ENCODE peak calls at places on chromosomes 16 and 17, in five cellular contexts. L, T, A, J and B are unnamed samples.

GRCh38 chr17:30290696-30291570 is 811 bp downstream of the BLMH start:
- DNase-seq in L (peak; percentile 58), T (peak; percentile 81), A (peak; percentile 60), J (peak; percentile 85), B (peak; percentile 75)

GRCh38 chr17:9872852-9873251 is 32.2 kb downstream of the RCVRN start:
- DNase-seq in L (no peak), T (no peak), A (no peak), J (peak; percentile 41), B (no peak)

GRCh38 chr17:19339341-19339815 is 23.1 kb downstream of the B9D1 start:
- DNase-seq in L (no peak), T (no peak), A (no peak), J (peak; percentile 57), B (peak; percentile 54)

GRCh38 chr17:47945080-47945479 is 3.7 kb downstream of the PNPO start:
- DNase-seq in L (no peak), T (no peak), A (no peak), J (no peak), B (no peak)

GRCh38 chr16:57185446-57185944 is 344 bp downstream of the PSME3IP1 start:
- DNase-seq in L (peak; percentile 45), T (peak; percentile 92), A (peak; percentile 52), J (no peak), B (no peak)

GRCh38 chr17:1179635-1180433 is at the start of gene ABR:
- DNase-seq in L (peak; percentile 79), T (peak; percentile 90), A (no peak), J (peak; percentile 91), B (peak; percentile 96)

GRCh38 chr16:81238296-81239011 is at the start of gene BCO1:
- DNase-seq in L (no peak), T (peak; percentile 11), A (peak; percentile 63), J (peak; percentile 76), B (peak; percentile 67)

GRCh38 chr17:19660219-19660870 is 11.8 kb downstream of the ALDH3A2 start:
- DNase-seq in L (no peak), T (no peak), A (no peak), J (no peak), B (peak; percentile 42)

GRCh38 chr16:30924086-30924714 is 828 bp downstream of the FBXL19 start:
- DNase-seq in L (peak; percentile 42), T (peak; percentile 91), A (no peak), J (peak; percentile 77), B (peak; percentile 86)

GRCh38 chr17:71757956-71758355 is 362.9 kb upstream of the SOX9 start:
- DNase-seq in L (no peak), T (no peak), A (no peak), J (no peak), B (no peak)
- H3K9me3 ChIP-seq in L (no peaks in the 10 kb centered on the region), T (no peaks in the 10 kb centered on the region), A (no peaks in the 10 kb centered on the region), J (no peaks in the 10 kb centered on the region), B (no peaks in the 10 kb centered on the region)

GRCh38 chr17:82219753-82220709 is 7.4 kb upstream of the CCDC57 start:
- DNase-seq in L (no peak), T (no peak), A (no peak), J (peak; percentile 40), B (peak; percentile 18)
- H3K4me1 ChIP-seq in L (no peaks in the 10 kb centered on the region), T (peaks cover 33% of the 10 kb centered on the region), A (peaks cover 41% of the 10 kb centered on the region), J (no peaks in the 10 kb centered on the region), B (peaks cover 28% of the 10 kb centered on the region)

GRCh38 chr17:81026266-81027036 is 8.5 kb upstream of the BAIAP2 start:
- DNase-seq in L (no peak), T (peak; percentile 68), A (no peak), J (no peak), B (peak; percentile 63)
- H3K4me3 ChIP-seq in L (no peak overlapping the region), T (no peak overlapping the region), A (no peak overlapping the region), J (no peak overlapping the region), B (no peak overlapping the region)

GRCh38 chr16:82924075-82924854 is 297.5 kb downstream of the CDH13 start:
- DNase-seq in L (peak; percentile 40), T (no peak), A (no peak), J (no peak), B (no peak)
- H3K9me3 ChIP-seq in L (no peaks in the 10 kb centered on the region), T (no peaks in the 10 kb centered on the region), A (no peaks in the 10 kb centered on the region), J (no peaks in the 10 kb centered on the region), B (no peaks in the 10 kb centered on the region)

DNA sequence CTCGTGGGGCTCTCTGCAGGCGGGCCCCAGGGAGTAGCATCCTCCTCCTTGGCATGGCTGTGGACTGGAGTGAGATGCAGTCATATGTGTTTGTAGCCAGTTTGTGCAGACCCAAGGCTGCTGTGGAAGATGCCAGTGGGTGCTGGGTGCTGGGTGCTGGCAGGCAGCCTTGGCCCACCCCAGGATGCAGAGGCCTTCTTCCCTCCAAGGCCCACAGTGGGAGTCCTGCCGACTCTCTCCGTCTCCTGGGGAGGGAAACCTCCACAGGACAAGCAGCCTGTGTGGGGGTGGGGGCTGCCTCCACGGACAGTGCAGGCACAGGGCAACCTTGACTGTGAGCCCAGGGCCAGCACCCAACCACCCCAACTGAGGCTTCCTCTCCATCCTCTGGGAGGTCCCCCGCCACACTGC is 13.8 kb upstream of the TMEM92 start:
- DNase-seq in L (no peak), T (peak; percentile 56), A (no peak), J (no peak), B (peak; percentile 84)
- H3K4me1 ChIP-seq in L (peaks cover 37% of the 10 kb centered on the region), T (no peaks in the 10 kb centered on the region), A (peaks cover 5% of the 10 kb centered on the region), J (peaks cover 9% of the 10 kb centered on the region), B (peaks cover 42% of the 10 kb centered on the region)

GRCh38 chr16:84821179-84821578 is 1.4 kb downstream of the CRISPLD2 start:
- DNase-seq in L (no peak), T (no peak), A (no peak), J (no peak), B (peak; percentile 53)

GRCh38 chr16:84819644-84820304 is at the start of gene CRISPLD2:
- DNase-seq in L (peak; percentile 97), T (peak; percentile 97), A (peak; percentile 83), J (peak; percentile 98), B (peak; percentile 99)

GRCh38 chr16:84821728-84822676 is 2.2 kb downstream of the CRISPLD2 start:
- DNase-seq in L (no peak), T (no peak), A (no peak), J (no peak), B (peak; percentile 61)

GRCh38 chr16:84820305-84820684 is 510 bp downstream of the CRISPLD2 start:
- DNase-seq in L (no peak), T (no peak), A (no peak), J (no peak), B (peak; percentile 86)

GRCh38 chr16:84820771-84821170 is 986 bp downstream of the CRISPLD2 start:
- DNase-seq in L (no peak), T (no peak), A (no peak), J (no peak), B (no peak)
- H3K4me3 ChIP-seq in L (no peak overlapping the region), T (peak overlapping the region; percentile 59), A (no peak overlapping the region), J (no peak overlapping the region), B (peak overlapping the region; percentile 77)

DNA sequence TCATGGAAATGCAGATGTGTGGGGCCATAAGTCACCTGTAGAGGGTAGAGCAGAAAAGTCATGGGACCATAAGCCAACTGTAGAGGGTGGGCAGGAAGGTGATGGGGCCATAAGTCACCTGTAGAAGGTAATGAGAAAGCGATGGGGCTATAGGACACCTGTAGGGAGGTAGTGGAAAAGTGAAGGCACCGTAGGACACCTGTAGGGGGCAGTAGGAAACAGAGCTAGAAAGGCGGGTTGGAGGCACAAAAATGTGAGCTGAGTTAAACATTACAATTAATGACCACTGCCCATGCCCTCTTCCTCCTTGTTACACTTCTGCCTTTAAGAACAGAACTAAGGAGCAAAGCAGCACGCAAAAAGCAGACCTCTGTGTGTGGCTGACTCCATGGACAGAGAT is 150.1 kb downstream of the SHISA6 start:
- DNase-seq in L (no peak), T (no peak), A (no peak), J (peak; percentile 88), B (no peak)
- H3K9me3 ChIP-seq in L (no peaks in the 10 kb centered on the region), T (no peaks in the 10 kb centered on the region), A (no peaks in the 10 kb centered on the region), J (no peaks in the 10 kb centered on the region), B (peaks cover 4% of the 10 kb centered on the region)

DNA sequence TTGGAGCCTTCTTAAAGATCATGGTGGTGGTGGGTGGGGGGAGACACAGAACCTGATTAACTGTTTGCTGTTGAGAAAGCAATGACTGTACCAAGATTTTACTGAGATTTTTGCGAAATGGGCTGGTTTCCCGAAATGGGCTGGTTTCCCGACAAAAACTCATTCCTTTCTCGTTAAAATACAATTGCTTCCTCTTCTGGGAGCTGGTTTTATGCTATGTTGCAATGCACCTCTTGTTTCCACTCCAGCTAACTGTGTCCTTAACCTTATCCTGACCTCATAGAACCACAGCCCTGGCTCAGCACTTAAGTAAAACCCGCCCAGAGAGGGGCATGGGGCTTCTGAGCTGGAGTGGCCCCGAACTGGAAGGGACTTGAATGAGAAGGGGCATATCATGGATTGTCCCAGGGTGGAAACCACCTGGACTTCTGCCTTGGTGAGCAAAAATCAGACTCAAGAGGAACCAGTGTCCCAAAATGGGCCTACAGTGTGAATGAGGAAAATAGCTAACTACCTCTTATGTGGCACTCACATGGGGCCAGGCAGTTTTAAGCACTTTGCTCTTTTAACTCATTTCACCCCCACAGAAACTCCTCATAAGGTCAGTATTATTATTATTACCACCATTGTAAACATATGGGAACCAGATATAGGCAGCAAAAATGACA is 20.8 kb downstream of the FAM20A start:
- DNase-seq in L (no peak), T (no peak), A (no peak), J (peak; percentile 38), B (no peak)
- H3K4me1 ChIP-seq in L (peaks cover 31% of the 10 kb centered on the region), T (peaks cover 16% of the 10 kb centered on the region), A (no peaks in the 10 kb centered on the region), J (no peaks in the 10 kb centered on the region), B (peaks cover 62% of the 10 kb centered on the region)

GRCh38 chr17:75723201-75723930 is 2.1 kb downstream of the ITGB4 start:
- DNase-seq in L (no peak), T (no peak), A (no peak), J (no peak), B (peak; percentile 84)

GRCh38 chr17:75722076-75722475 is 817 bp downstream of the ITGB4 start:
- DNase-seq in L (no peak), T (peak; percentile 86), A (no peak), J (no peak), B (peak; percentile 80)

GRCh38 chr17:75724016-75725003 is 3.1 kb downstream of the ITGB4 start:
- DNase-seq in L (no peak), T (peak; percentile 89), A (no peak), J (no peak), B (peak; percentile 77)

GRCh38 chr17:75721463-75722011 is 278 bp downstream of the ITGB4 start:
- DNase-seq in L (no peak), T (no peak), A (no peak), J (no peak), B (peak; percentile 90)

GRCh38 chr17:75722542-75723095 is 1.4 kb downstream of the ITGB4 start:
- DNase-seq in L (no peak), T (no peak), A (no peak), J (no peak), B (no peak)
- H3K4me3 ChIP-seq in L (no peak overlapping the region), T (peak overlapping the region; percentile 66), A (peak overlapping the region; percentile 57), J (no peak overlapping the region), B (no peak overlapping the region)

DNA sequence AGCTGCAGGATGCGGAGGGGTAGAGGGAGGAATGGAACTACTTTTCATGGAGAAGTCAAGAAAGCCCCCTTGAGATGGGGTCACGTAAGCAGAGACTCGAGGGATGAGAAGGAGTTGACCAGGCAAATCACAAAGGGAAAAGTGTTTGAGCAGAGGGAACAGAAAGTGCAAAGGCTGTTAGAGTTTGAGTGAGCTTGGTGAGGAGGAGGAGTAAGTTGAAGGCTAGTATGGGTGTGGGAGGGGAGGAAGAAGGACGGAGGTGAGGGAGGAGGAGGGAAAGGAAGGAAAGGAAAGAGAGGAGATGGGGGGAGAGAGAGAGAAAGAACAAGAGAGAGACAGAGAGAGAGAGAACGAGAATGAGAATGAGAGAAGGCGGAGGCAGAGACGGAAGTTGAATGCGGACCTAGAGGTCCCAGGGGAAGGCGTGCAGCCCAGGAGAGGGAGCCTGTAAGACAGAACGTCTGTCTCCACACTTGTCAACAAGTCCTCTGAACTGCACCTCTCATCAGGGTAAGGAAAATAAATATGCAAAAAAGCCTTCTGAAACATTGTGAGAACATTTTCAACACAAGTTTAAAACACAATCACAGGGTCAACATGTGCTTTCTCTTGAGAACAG is 279.8 kb upstream of the EEF2KMT start:
- DNase-seq in L (no peak), T (no peak), A (no peak), J (no peak), B (no peak)
- H3K9me3 ChIP-seq in L (no peaks in the 10 kb centered on the region), T (no peaks in the 10 kb centered on the region), A (no peaks in the 10 kb centered on the region), J (no peaks in the 10 kb centered on the region), B (no peaks in the 10 kb centered on the region)